ENCODE peak calls at places on chromosomes 7 and 10, in six cellular contexts. C is lower leg skin, F is stomach, X is AG09319, O is endothelial cell, E is RWPE1. G is an unnamed sample.

GRCh38 chr10:97574374-97575100 is 2.0 kb downstream of the ANKRD2 start:
- DNase-seq in C (peak), F (peak), X (no peak), O (no peak), E (peak), G (no peak)

GRCh38 chr7:124171068-124171467 is 138.2 kb upstream of the TMEM229A start:
- DNase-seq in C (no peak), F (no peak), X (no peak), O (peak), E (peak), G (no peak)

GRCh38 chr10:59225211-59225610 is 48.8 kb downstream of the PHYHIPL start:
- DNase-seq in C (no peak), F (no peak), X (no peak), O (no peak), E (no peak), G (no peak)

GRCh38 chr10:99555371-99556224 is 22.9 kb downstream of the NKX2-3 start:
- DNase-seq in C (no peak), F (no peak), X (no peak), O (no peak), E (no peak), G (no peak)

GRCh38 chr7:92527300-92528187 is 776 bp downstream of the PEX1 start:
- DNase-seq in C (peak), F (peak), X (no peak), O (peak), E (peak), G (peak)

GRCh38 chr10:59595584-59595983 is 114.1 kb downstream of the SLC16A9 start:
- DNase-seq in C (no peak), F (no peak), X (no peak), O (no peak), E (no peak), G (no peak)

GRCh38 chr10:71527135-71527534 is 130.4 kb downstream of the CDH23 start:
- DNase-seq in C (no peak), F (no peak), X (no peak), O (no peak), E (no peak), G (no peak)

GRCh38 chr10:7432884-7433726 is 22.3 kb upstream of the SFMBT2 start:
- DNase-seq in C (no peak), F (no peak), X (no peak), O (no peak), E (no peak), G (no peak)

GRCh38 chr10:95605163-95605562 is 44.0 kb upstream of the SORBS1 start:
- DNase-seq in C (no peak), F (no peak), X (no peak), O (no peak), E (no peak), G (no peak)

GRCh38 chr10:97228130-97228774 is 42.5 kb upstream of the SLIT1 start:
- DNase-seq in C (no peak), F (no peak), X (no peak), O (no peak), E (no peak), G (no peak)

GRCh38 chr7:158804335-158804734 is 25.0 kb downstream of the ESYT2 start:
- DNase-seq in C (no peak), F (no peak), X (no peak), O (no peak), E (no peak), G (no peak)

GRCh38 chr10:74292871-74293427 is 141.9 kb downstream of the ADK start:
- DNase-seq in C (no peak), F (no peak), X (no peak), O (no peak), E (no peak), G (no peak)

GRCh38 chr7:157544226-157544625 is 207.4 kb downstream of the DNAJB6 start:
- DNase-seq in C (no peak), F (no peak), X (no peak), O (no peak), E (no peak), G (no peak)

GRCh38 chr10:80453715-80454525 is at the start of gene TSPAN14:
- DNase-seq in C (peak), F (peak), X (peak), O (peak), E (peak), G (no peak)

GRCh38 chr10:77332256-77332655 is 305.4 kb downstream of the KCNMA1 start:
- DNase-seq in C (no peak), F (no peak), X (no peak), O (no peak), E (no peak), G (no peak)

GRCh38 chr7:35003679-35004278 is 33.5 kb downstream of the DPY19L1 start:
- DNase-seq in C (no peak), F (peak), X (no peak), O (no peak), E (peak), G (no peak)

GRCh38 chr10:72738476-72738875 is 46.5 kb downstream of the MCU start:
- DNase-seq in C (no peak), F (no peak), X (no peak), O (no peak), E (no peak), G (no peak)

GRCh38 chr10:112959207-112959838 is 9.3 kb downstream of the TCF7L2 start:
- DNase-seq in C (no peak), F (no peak), X (no peak), O (no peak), E (peak), G (no peak)

GRCh38 chr10:114767589-114768393 is 53.8 kb upstream of the FHIP2A start:
- DNase-seq in C (no peak), F (peak), X (no peak), O (peak), E (peak), G (no peak)

GRCh38 chr7:116710764-116711452 is 38.9 kb downstream of the MET start:
- DNase-seq in C (no peak), F (no peak), X (no peak), O (no peak), E (no peak), G (no peak)

GRCh38 chr7:84256481-84256880 is 61.9 kb upstream of the SEMA3A start:
- DNase-seq in C (no peak), F (no peak), X (no peak), O (no peak), E (no peak), G (no peak)

GRCh38 chr7:117008849-117009531 is 55.7 kb downstream of the ST7 start:
- DNase-seq in C (no peak), F (no peak), X (no peak), O (no peak), E (no peak), G (no peak)

GRCh38 chr10:71810048-71810750 is 36.9 kb upstream of the VSIR start:
- DNase-seq in C (no peak), F (no peak), X (no peak), O (no peak), E (no peak), G (no peak)

GRCh38 chr7:44311561-44312495 is 13.6 kb downstream of the CAMK2B start:
- DNase-seq in C (no peak), F (peak), X (no peak), O (no peak), E (no peak), G (no peak)

GRCh38 chr10:127243490-127244272 is 47.3 kb upstream of the INSYN2A start:
- DNase-seq in C (no peak), F (peak), X (no peak), O (peak), E (peak), G (no peak)

GRCh38 chr10:72242675-72243074 is 26.6 kb upstream of the ASCC1 start:
- DNase-seq in C (peak), F (peak), X (no peak), O (peak), E (no peak), G (no peak)

GRCh38 chr7:156610601-156611000 is 30.0 kb upstream of the RNF32 start:
- DNase-seq in C (no peak), F (no peak), X (no peak), O (no peak), E (no peak), G (no peak)

GRCh38 chr7:63070696-63071095 is 928.0 kb upstream of the ZNF722 start:
- DNase-seq in C (peak), F (no peak), X (no peak), O (no peak), E (no peak), G (no peak)

GRCh38 chr10:79058899-79059771 is 9.6 kb upstream of the ZMIZ1 start:
- DNase-seq in C (no peak), F (peak), X (no peak), O (no peak), E (no peak), G (no peak)

GRCh38 chr10:117007080-117007479 is 2.1 kb upstream of the SHTN1 start:
- DNase-seq in C (no peak), F (no peak), X (no peak), O (no peak), E (peak), G (no peak)

GRCh38 chr7:98539865-98540264 is 77.2 kb upstream of the NPTX2 start:
- DNase-seq in C (no peak), F (no peak), X (no peak), O (no peak), E (no peak), G (no peak)
- TF ChIP-seq CTCF in C (no peak), F (no peak), X (no peak), O (no peak), E (no peak), G (no peak)

GRCh38 chr10:124921261-124921660 is 20.7 kb upstream of the ZRANB1 start:
- DNase-seq in C (no peak), F (no peak), X (no peak), O (no peak), E (peak), G (no peak)
- TF ChIP-seq CTCF in C (no peak), F (no peak), X (no peak), O (no peak), E (no peak), G (no peak)

DNA sequence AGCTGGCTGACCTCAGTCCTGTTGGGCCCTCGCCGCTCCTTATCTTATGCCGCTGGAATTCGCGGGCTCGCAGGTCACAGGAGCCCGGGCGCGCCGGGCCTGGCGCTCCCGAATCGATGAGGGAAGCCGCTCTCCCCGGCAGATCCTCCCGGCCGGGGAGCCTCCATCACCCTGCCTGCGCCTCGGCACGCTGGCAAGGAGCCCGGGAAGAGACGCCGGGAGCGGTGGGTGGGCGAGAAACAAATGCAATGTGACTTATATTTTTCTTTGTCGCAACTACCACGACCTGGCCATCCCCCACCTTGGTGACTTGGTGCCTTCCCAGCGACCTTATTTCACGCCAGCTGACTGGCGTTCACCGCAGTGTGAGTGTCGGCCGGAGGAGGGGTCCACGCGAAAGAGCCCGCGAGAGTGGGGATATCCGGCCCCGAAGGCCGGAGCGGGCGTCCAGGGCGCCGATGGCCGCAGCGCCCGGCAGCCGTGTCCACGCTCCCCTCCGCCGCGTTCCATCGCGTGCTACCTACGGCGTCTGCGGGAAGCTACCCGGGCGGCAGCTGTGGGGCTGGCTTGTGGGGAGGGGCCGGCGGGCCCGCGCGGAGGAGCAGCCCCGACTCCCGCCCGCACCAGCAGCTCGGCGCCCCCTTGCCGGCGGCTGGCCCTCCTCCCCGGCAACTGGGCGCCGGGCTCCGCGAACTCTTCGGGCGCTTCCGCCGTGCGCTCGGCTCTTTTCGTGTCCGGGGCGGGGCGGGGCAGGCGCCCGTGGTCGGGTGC is 494 bp upstream of the BMPR1A start:
- DNase-seq in C (peak), F (peak), X (peak), O (peak), E (peak), G (peak)
- TF ChIP-seq CTCF in C (no peak), F (no peak), X (no peak), O (no peak), E (no peak), G (no peak)

GRCh38 chr7:47792521-47793121 is 155.6 kb downstream of the PKD1L1 start:
- DNase-seq in C (no peak), F (no peak), X (no peak), O (no peak), E (peak), G (no peak)
- TF ChIP-seq CTCF in C (no peak), F (no peak), X (peak), O (peak), E (no peak), G (no peak)

DNA sequence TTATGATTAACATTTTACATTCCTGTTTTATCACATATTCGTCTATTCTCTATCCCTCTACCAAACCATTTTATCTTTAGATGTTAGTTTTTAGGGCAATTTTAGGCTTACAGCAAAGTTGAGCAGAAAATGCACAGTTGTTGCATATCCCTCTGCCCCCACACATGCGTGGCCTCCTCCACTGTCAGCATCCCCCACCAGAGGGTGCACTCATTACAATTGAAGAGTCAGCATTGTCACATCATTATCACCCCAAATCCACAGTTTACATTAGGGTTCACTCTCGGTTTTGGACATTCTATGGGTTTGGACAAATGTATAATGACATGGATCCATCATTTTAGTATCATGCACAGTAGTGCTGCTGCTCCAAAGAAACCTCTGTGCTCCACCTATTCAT is 86.4 kb downstream of the WDR37 start:
- DNase-seq in C (no peak), F (no peak), X (no peak), O (peak), E (no peak), G (no peak)
- TF ChIP-seq CTCF in C (no peak), F (no peak), X (no peak), O (peak), E (peak), G (no peak)

GRCh38 chr10:5625992-5626777 is 40.2 kb downstream of the ASB13 start:
- DNase-seq in C (no peak), F (peak), X (no peak), O (no peak), E (no peak), G (no peak)

GRCh38 chr10:5629789-5630436 is 36.5 kb downstream of the ASB13 start:
- DNase-seq in C (peak), F (peak), X (peak), O (peak), E (peak), G (peak)

GRCh38 chr10:5628798-5629788 is 37.3 kb downstream of the ASB13 start:
- DNase-seq in C (no peak), F (no peak), X (no peak), O (no peak), E (no peak), G (no peak)

GRCh38 chr10:5627486-5628044 is 38.8 kb downstream of the ASB13 start:
- DNase-seq in C (no peak), F (no peak), X (no peak), O (no peak), E (no peak), G (no peak)

GRCh38 chr10:5628366-5628765 is 38.0 kb downstream of the ASB13 start:
- DNase-seq in C (peak), F (no peak), X (no peak), O (no peak), E (no peak), G (no peak)
- TF ChIP-seq CTCF in C (no peak), F (no peak), X (no peak), O (no peak), E (no peak), G (no peak)

GRCh38 chr7:108454674-108455523 is 1.3 kb downstream of the NRCAM start:
- DNase-seq in C (no peak), F (no peak), X (no peak), O (peak), E (peak), G (no peak)
- TF ChIP-seq CTCF in C (no peak), F (no peak), X (peak), O (no peak), E (no peak), G (no peak)

G was measured in omental fat pad.